ENCODE peak calls at places on chromosome 18, in ten cellular contexts. K, H, V, L, X, G, D, N, B and A are unnamed samples.

GRCh38 chr18:8847066-8847755 is 141.9 kb downstream of the MTCL1 start:
- DNase-seq in K (no peak), H (no peak), V (no peak), L (no peak), X (no peak), G (no peak), D (no peak), N (peak; percentile 73), B (no peak), A (no peak)

GRCh38 chr18:47932170-47932569 is 1.7 kb upstream of the SMAD2 start:
- DNase-seq in K (no peak), H (no peak), V (no peak), L (no peak), X (no peak), G (no peak), D (no peak), N (no peak), B (no peak), A (no peak)

GRCh38 chr18:9094307-9095226 is 7.9 kb upstream of the NDUFV2 start:
- DNase-seq in K (no peak), H (peak; percentile 23), V (no peak), L (no peak), X (no peak), G (no peak), D (peak; percentile 35), N (peak; percentile 85), B (no peak), A (peak; percentile 45)

GRCh38 chr18:3966246-3966984 is 488.7 kb downstream of the DLGAP1 start:
- DNase-seq in K (no peak), H (no peak), V (no peak), L (no peak), X (no peak), G (no peak), D (peak; percentile 11), N (no peak), B (no peak), A (no peak)

GRCh38 chr18:76354348-76354747 is 140.7 kb downstream of the ZNF516 start:
- DNase-seq in K (no peak), H (no peak), V (no peak), L (no peak), X (no peak), G (no peak), D (no peak), N (peak; percentile 67), B (no peak), A (no peak)

GRCh38 chr18:23531912-23532311 is 28.6 kb downstream of the RMC1 start:
- DNase-seq in K (no peak), H (no peak), V (no peak), L (no peak), X (no peak), G (no peak), D (no peak), N (no peak), B (no peak), A (no peak)

GRCh38 chr18:45841765-45842442 is 16.4 kb downstream of the SIGLEC15 start:
- DNase-seq in K (no peak), H (no peak), V (no peak), L (no peak), X (no peak), G (no peak), D (no peak), N (no peak), B (no peak), A (no peak)

GRCh38 chr18:27860701-27861107 is 316.2 kb downstream of the CDH2 start:
- DNase-seq in K (no peak), H (peak; percentile 39), V (no peak), L (no peak), X (no peak), G (no peak), D (no peak), N (no peak), B (no peak), A (no peak)

GRCh38 chr18:9947248-9947647 is 33.4 kb downstream of the VAPA start:
- DNase-seq in K (no peak), H (no peak), V (no peak), L (no peak), X (no peak), G (no peak), D (no peak), N (no peak), B (no peak), A (no peak)

GRCh38 chr18:73340135-73340934 is 472.5 kb upstream of the NETO1 start:
- DNase-seq in K (no peak), H (peak; percentile 72), V (no peak), L (no peak), X (no peak), G (no peak), D (peak; percentile 4), N (peak; percentile 43), B (no peak), A (no peak)

GRCh38 chr18:55735199-55735855 is 147.3 kb upstream of the TCF4 start:
- DNase-seq in K (no peak), H (no peak), V (no peak), L (no peak), X (no peak), G (no peak), D (no peak), N (no peak), B (no peak), A (no peak)

GRCh38 chr18:55737266-55737665 is 149.3 kb upstream of the TCF4 start:
- DNase-seq in K (no peak), H (no peak), V (no peak), L (no peak), X (no peak), G (no peak), D (no peak), N (no peak), B (no peak), A (no peak)

GRCh38 chr18:55732227-55733106 is 144.5 kb upstream of the TCF4 start:
- DNase-seq in K (no peak), H (no peak), V (no peak), L (no peak), X (no peak), G (no peak), D (no peak), N (peak; percentile 28), B (no peak), A (no peak)

GRCh38 chr18:55735969-55736368 is 148.0 kb upstream of the TCF4 start:
- DNase-seq in K (no peak), H (no peak), V (no peak), L (no peak), X (no peak), G (no peak), D (no peak), N (no peak), B (no peak), A (no peak)

GRCh38 chr18:55731594-55732042 is 143.6 kb upstream of the TCF4 start:
- DNase-seq in K (no peak), H (no peak), V (no peak), L (no peak), X (no peak), G (no peak), D (no peak), N (peak; percentile 2), B (no peak), A (no peak)
- H3K4me3 ChIP-seq in K (no peak overlapping the region), H (no peak overlapping the region), V (no peak overlapping the region), L (no peak overlapping the region), X (no peak overlapping the region), G (no peak overlapping the region), D (no peak overlapping the region), N (no peak overlapping the region), B (no peak overlapping the region), A (no peak overlapping the region)

DNA sequence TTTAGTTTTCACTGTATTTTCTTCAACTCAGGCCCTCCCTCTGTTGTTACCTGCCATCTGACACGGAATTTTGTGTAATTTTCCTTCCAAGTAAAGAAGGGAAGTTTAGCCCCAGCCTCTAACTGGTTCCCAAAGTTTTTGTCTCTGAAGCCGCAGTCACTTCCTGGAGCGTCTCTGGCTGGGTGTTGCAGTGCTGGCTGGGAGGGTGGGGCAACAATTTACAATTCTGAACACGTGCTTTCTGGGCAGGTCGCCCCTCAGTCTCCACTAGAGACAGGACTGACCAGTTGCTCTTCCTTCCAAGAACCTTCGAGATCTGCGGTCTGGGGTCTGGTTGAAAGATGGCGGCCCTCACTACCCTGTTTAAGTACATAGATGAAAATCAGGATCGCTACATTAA is 3.5 kb downstream of the CNDP2 start:
- DNase-seq in K (peak; percentile 21), H (no peak), V (peak; percentile 44), L (no peak), X (peak; percentile 91), G (no peak), D (peak; percentile 75), N (peak; percentile 22), B (peak; percentile 74), A (no peak)
- TF ChIP-seq CTCF in K (no peak), H (no peak), V (no peak), L (no peak), X (no peak), G (no peak), D (no peak), N (no peak), B (no peak), A (no peak)

DNA sequence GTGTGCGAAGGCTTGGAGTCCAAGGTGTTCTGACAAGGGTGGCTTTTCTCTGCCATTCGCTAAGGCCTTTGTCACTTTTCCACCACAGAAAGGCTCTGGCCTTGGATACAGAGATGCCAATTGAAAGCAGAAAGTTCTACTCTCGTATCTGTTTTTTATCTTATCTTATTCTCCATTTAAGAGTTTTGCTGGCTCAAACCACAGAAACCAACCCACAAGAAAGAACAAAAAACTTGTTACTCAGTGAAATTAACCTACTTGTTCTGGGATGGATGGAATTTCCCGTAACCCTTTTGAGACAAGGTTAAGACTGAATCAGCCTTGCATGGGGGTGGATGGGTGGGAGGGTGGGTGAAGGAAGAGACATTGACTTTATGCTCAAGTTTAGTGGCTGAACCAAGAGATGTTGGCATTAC is 221.7 kb downstream of the CDH20 start:
- DNase-seq in K (no peak), H (no peak), V (no peak), L (no peak), X (no peak), G (no peak), D (no peak), N (no peak), B (no peak), A (no peak)
- H3K4me3 ChIP-seq in K (peak overlapping the region; percentile 42), H (no peak overlapping the region), V (no peak overlapping the region), L (no peak overlapping the region), X (no peak overlapping the region), G (peak overlapping the region; percentile 43), D (no peak overlapping the region), N (no peak overlapping the region), B (no peak overlapping the region), A (no peak overlapping the region)

GRCh38 chr18:80197490-80197889 is 49.8 kb downstream of the PARD6G start:
- DNase-seq in K (no peak), H (no peak), V (no peak), L (no peak), X (no peak), G (no peak), D (no peak), N (no peak), B (no peak), A (no peak)
- TF ChIP-seq CTCF in K (no peak), H (no peak), V (no peak), L (no peak), X (no peak), G (no peak), D (no peak), N (no peak), B (no peak), A (no peak)

DNA sequence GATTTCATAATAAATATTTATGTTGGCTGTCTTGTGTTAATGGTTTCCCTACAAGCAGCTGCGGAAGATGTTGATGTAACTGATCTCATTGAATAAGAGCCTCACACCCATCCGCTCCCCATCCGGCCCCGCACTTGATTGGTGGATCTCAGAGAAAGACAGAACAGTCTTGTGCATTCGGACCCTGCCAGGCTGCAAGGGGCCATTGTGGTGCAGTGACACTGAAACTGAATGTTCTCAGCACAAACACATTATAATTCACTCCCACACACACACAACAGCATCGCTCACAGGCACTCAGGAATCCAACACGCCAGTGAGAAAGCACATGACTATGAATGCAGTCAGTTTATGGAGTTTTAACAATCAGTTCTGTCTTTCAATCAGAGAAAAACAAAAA is 47.8 kb downstream of the PRELID3A start:
- DNase-seq in K (no peak), H (no peak), V (no peak), L (no peak), X (no peak), G (no peak), D (no peak), N (peak; percentile 49), B (no peak), A (no peak)
- H3K4me3 ChIP-seq in K (no peak overlapping the region), H (no peak overlapping the region), V (no peak overlapping the region), L (no peak overlapping the region), X (no peak overlapping the region), G (no peak overlapping the region), D (no peak overlapping the region), N (no peak overlapping the region), B (no peak overlapping the region), A (no peak overlapping the region)